ENCODE peak calls at places on chromosomes 12 and 14, in five cellular contexts. G is upper lobe of left lung, W is HepG2, O is transverse colon, S is adrenal gland. V is an unnamed sample.

GRCh38 chr14:23626946-23627345 is 9.2 kb upstream of the DHRS2 start:
- DNase-seq in G (no peak), W (no peak), O (no peak), S (no peak), V (no peak)

GRCh38 chr14:100054553-100055075 is 10.6 kb upstream of the EVL start:
- DNase-seq in G (no peak), W (no peak), O (no peak), S (no peak), V (no peak)

GRCh38 chr12:6788972-6789905 is at the start of gene CD4:
- DNase-seq in G (peak), W (no peak), O (peak), S (peak), V (no peak)

GRCh38 chr14:72801381-72801812 is 92.5 kb downstream of the DPF3 start:
- DNase-seq in G (no peak), W (no peak), O (no peak), S (no peak), V (no peak)

GRCh38 chr12:6956332-6956727 is 5.2 kb downstream of the PTPN6 start:
- DNase-seq in G (no peak), W (no peak), O (no peak), S (peak), V (no peak)

GRCh38 chr12:6950944-6951540 is at the start of gene PTPN6:
- DNase-seq in G (peak), W (no peak), O (peak), S (peak), V (no peak)

GRCh38 chr12:56836800-56837663 is 73.9 kb downstream of the HSD17B6 start:
- DNase-seq in G (peak), W (no peak), O (no peak), S (no peak), V (no peak)

GRCh38 chr12:13981296-13981962 is at the start of gene GRIN2B:
- DNase-seq in G (no peak), W (no peak), O (no peak), S (no peak), V (no peak)

GRCh38 chr12:78240827-78241226 is 410.1 kb downstream of the NAV3 start:
- DNase-seq in G (no peak), W (no peak), O (no peak), S (no peak), V (no peak)

GRCh38 chr12:117629454-117629853 is 268.0 kb upstream of the NOS1 start:
- DNase-seq in G (no peak), W (no peak), O (no peak), S (no peak), V (no peak)

GRCh38 chr14:69712637-69713088 is 54.3 kb upstream of the SRSF5 start:
- DNase-seq in G (peak), W (no peak), O (peak), S (peak), V (no peak)

GRCh38 chr12:6927379-6927991 is at the start of gene ATN1:
- DNase-seq in G (peak), W (no peak), O (peak), S (peak), V (peak)

GRCh38 chr12:79886917-79887519 is 47.9 kb downstream of the PPP1R12A start:
- DNase-seq in G (no peak), W (peak), O (no peak), S (no peak), V (no peak)

GRCh38 chr12:40144023-40144422 is 38.1 kb upstream of the SLC2A13 start:
- DNase-seq in G (peak), W (no peak), O (no peak), S (peak), V (no peak)

GRCh38 chr12:91637789-91638624 is 455.4 kb upstream of the DCN start:
- DNase-seq in G (no peak), W (no peak), O (no peak), S (no peak), V (no peak)

GRCh38 chr12:93137656-93138612 is 208.8 kb upstream of the EEA1 start:
- DNase-seq in G (peak), W (no peak), O (no peak), S (peak), V (no peak)

GRCh38 chr14:72961579-72962335 is 35.5 kb downstream of the DCAF4 start:
- DNase-seq in G (no peak), W (no peak), O (no peak), S (no peak), V (no peak)

GRCh38 chr14:49552630-49553029 is 33.5 kb downstream of the RPS29 start:
- DNase-seq in G (no peak), W (no peak), O (no peak), S (no peak), V (no peak)

GRCh38 chr14:57884175-57884574 is 18.3 kb upstream of the SLC35F4 start:
- DNase-seq in G (no peak), W (no peak), O (no peak), S (no peak), V (no peak)

GRCh38 chr12:114439306-114439705 is 33.4 kb upstream of the TBX5 start:
- DNase-seq in G (no peak), W (no peak), O (no peak), S (no peak), V (no peak)

GRCh38 chr12:82025462-82025861 is 266.3 kb upstream of the PPFIA2 start:
- DNase-seq in G (no peak), W (no peak), O (no peak), S (no peak), V (no peak)

GRCh38 chr12:131094831-131095805 is 141.4 kb downstream of the ADGRD1 start:
- DNase-seq in G (peak), W (no peak), O (no peak), S (no peak), V (no peak)

GRCh38 chr14:21039585-21040369 is 2.4 kb upstream of the RNASE7 start:
- DNase-seq in G (peak), W (peak), O (peak), S (peak), V (peak)

GRCh38 chr12:111927346-111927745 is 85.3 kb downstream of the MAPKAPK5 start:
- DNase-seq in G (no peak), W (no peak), O (no peak), S (no peak), V (no peak)

GRCh38 chr12:107057071-107057834 is 36.1 kb downstream of the CRY1 start:
- DNase-seq in G (no peak), W (no peak), O (no peak), S (no peak), V (no peak)

GRCh38 chr12:49900371-49900770 is 3.3 kb downstream of the FAIM2 start:
- DNase-seq in G (no peak), W (no peak), O (no peak), S (no peak), V (no peak)

DNA sequence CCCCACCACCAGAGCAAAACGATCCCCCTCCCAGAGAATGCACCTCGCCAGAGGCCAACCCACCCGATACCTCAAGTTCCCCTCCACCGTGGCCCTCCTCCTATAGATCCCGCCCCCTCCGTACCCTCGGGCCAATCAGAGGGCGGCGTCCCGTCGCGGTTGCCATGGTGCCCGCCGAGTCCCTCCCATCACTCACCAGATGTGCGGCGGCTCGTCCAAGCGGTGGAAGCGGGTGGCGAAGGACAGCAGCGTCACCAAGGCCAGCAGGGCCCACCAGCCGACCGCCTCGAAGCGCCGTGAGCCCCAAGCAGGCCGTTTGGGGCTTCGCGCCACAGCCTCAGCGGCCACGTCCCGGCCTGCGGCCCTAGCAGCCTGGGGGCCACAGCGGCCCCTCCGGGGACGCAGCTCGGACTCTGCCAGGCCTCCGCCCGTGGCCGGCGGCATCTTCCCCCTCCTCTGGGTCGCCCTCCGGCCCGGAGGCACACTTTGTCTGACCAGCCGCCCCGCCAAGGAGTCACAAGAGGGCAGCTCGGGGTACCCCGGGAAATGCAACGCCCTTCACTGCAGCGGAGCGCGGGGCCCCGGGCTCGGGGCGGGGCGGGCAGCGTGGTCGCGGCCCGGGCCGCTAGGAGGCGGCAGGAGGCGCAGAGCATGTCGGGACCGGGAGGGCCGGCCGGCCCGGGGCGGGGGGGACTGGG is at the start of gene POMT2:
- DNase-seq in G (peak), W (peak), O (peak), S (peak), V (peak)
- TF ChIP-seq POLR2A in G (peak), W (no peak), O (peak), S (peak), V (no peak)

GRCh38 chr14:77616454-77617229 is at the start of gene SPTLC2:
- DNase-seq in G (peak), W (peak), O (peak), S (peak), V (peak)
- TF ChIP-seq POLR2A in G (peak), W (peak), O (peak), S (peak), V (no peak)

GRCh38 chr14:52068741-52069616 is at the start of gene NID2:
- DNase-seq in G (peak), W (peak), O (peak), S (peak), V (peak)
- TF ChIP-seq POLR2A in G (peak), W (no peak), O (peak), S (no peak), V (no peak)

GRCh38 chr12:34289431-34290190 is 267.3 kb downstream of the ALG10 start:
- DNase-seq in G (no peak), W (no peak), O (peak), S (no peak), V (no peak)
- TF ChIP-seq POLR2A in G (no peak), W (no peak), O (no peak), S (no peak), V (no peak)

V was measured in GM12891.